ENCODE peak calls at places on chromosome X, in seven cellular contexts. C is cardiac muscle cell, D is colonic mucosa, M is tibial nerve, U is fibroblast of lung, J is PC-3, Q is Panc1. Z is an unnamed sample.

GRCh38 chrX:76159453-76159852 is 13.4 kb upstream of the PBDC1 start:
- DNase-seq in C (no peak), D (no peak), M (no peak), U (no peak), J (no peak), Q (no peak), Z (no peak)

GRCh38 chrX:68238568-68238967 is 194.7 kb downstream of the OPHN1 start:
- DNase-seq in C (no peak), D (no peak), M (no peak), U (no peak), J (peak; percentile 43), Q (no peak), Z (no peak)

GRCh38 chrX:24774650-24775049 is 80.9 kb downstream of the POLA1 start:
- DNase-seq in C (peak; percentile 14), D (no peak), M (no peak), U (no peak), J (peak; percentile 13), Q (no peak), Z (no peak)

GRCh38 chrX:133970021-133970550 is 15.3 kb downstream of the GPC3 start:
- DNase-seq in C (no peak), D (no peak), M (no peak), U (no peak), J (no peak), Q (no peak), Z (no peak)

GRCh38 chrX:75229774-75230173 is 44.1 kb upstream of the UPRT start:
- DNase-seq in C (no peak), D (no peak), M (no peak), U (no peak), J (no peak), Q (no peak), Z (no peak)

GRCh38 chrX:131264053-131264452 is 25.1 kb downstream of the IGSF1 start:
- DNase-seq in C (no peak), D (no peak), M (no peak), U (no peak), J (no peak), Q (no peak), Z (no peak)

GRCh38 chrX:100264200-100264599 is 145.9 kb downstream of the PCDH19 start:
- DNase-seq in C (no peak), D (no peak), M (no peak), U (no peak), J (no peak), Q (no peak), Z (no peak)

GRCh38 chrX:11567528-11568220 is 98.0 kb downstream of the ARHGAP6 start:
- DNase-seq in C (no peak), D (no peak), M (no peak), U (no peak), J (no peak), Q (no peak), Z (no peak)

GRCh38 chrX:133297284-133297683 is 79.1 kb upstream of the TFDP3 start:
- DNase-seq in C (peak; percentile 41), D (no peak), M (no peak), U (peak; percentile 64), J (peak; percentile 86), Q (no peak), Z (no peak)

GRCh38 chrX:3134316-3134715 is 93.0 kb downstream of the ARSF start:
- DNase-seq in C (no peak), D (no peak), M (no peak), U (no peak), J (no peak), Q (no peak), Z (no peak)

DNA sequence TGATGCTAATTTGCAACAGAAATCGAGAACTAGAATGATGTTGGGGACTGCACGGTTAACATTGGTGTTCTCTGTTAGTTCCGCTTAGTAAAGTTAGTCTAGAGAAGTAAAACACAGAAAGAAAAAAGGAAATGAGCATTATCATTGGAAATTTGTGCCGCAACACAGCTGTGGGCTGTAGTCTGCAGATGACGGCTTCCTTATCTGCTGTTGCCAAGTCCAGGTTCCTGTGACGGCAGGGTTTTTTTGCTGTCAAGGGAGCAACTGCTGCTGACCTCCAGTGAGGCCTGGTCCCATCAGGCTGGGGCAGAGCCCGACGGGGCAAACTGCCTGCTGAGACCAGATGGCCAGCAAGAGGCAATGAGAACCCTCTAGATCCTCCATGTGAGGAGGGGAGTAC is 38.9 kb upstream of the PHEX start:
- DNase-seq in C (peak; percentile 44), D (no peak), M (no peak), U (peak; percentile 24), J (no peak), Q (no peak), Z (no peak)
- H3K36me3 ChIP-seq in C (peaks cover 11% of the 10 kb centered on the region), D (no peaks in the 10 kb centered on the region), M (no peaks in the 10 kb centered on the region), U (no peaks in the 10 kb centered on the region), J (peaks cover 20% of the 10 kb centered on the region), Q (no peaks in the 10 kb centered on the region), Z (peaks cover 6% of the 10 kb centered on the region)

DNA sequence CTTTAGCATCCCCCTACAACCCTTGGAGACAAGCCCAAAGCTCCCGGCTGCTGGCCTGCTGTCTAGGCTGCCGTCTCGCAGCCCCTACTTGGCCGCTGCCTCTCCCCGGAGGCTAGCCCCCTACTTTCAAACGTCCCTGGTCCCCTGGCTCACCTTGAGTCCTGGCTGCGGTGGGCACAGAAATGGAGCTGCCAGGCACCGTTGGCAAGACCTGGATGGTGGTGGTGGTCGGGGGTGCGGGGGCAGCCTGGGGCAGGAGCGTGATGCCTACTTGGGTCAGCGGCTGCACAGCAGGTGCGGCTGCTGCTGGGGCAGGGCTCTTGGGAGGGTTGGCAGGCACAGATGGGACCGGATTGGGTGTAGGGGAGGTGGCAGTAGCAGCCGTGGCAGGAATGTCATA is 12.0 kb downstream of the HCFC1 start:
- DNase-seq in C (no peak), D (no peak), M (no peak), U (no peak), J (no peak), Q (no peak), Z (no peak)
- H3K36me3 ChIP-seq in C (no peaks in the 10 kb centered on the region), D (peaks cover 21% of the 10 kb centered on the region), M (peaks cover 4% of the 10 kb centered on the region), U (peaks cover 45% of the 10 kb centered on the region), J (peaks cover 38% of the 10 kb centered on the region), Q (peaks cover 10% of the 10 kb centered on the region), Z (no peaks in the 10 kb centered on the region)

GRCh38 chrX:118226060-118226428 is 109.4 kb upstream of the KLHL13 start:
- DNase-seq in C (peak; percentile 16), D (no peak), M (no peak), U (no peak), J (peak; percentile 45), Q (peak; percentile 10), Z (no peak)
- H3K36me3 ChIP-seq in C (no peaks in the 10 kb centered on the region), D (no peaks in the 10 kb centered on the region), M (no peaks in the 10 kb centered on the region), U (no peaks in the 10 kb centered on the region), J (no peaks in the 10 kb centered on the region), Q (no peaks in the 10 kb centered on the region), Z (no peaks in the 10 kb centered on the region)

GRCh38 chrX:71563921-71564320 is 14.3 kb upstream of the GCNA start:
- DNase-seq in C (no peak), D (no peak), M (no peak), U (no peak), J (no peak), Q (no peak), Z (no peak)

GRCh38 chrX:71556026-71556425 is 22.2 kb upstream of the GCNA start:
- DNase-seq in C (no peak), D (no peak), M (no peak), U (no peak), J (no peak), Q (no peak), Z (no peak)

GRCh38 chrX:71558920-71559319 is 19.3 kb upstream of the GCNA start:
- DNase-seq in C (no peak), D (no peak), M (no peak), U (no peak), J (no peak), Q (no peak), Z (no peak)
- H3K36me3 ChIP-seq in C (peaks cover 46% of the 10 kb centered on the region), D (peaks cover 5% of the 10 kb centered on the region), M (no peaks in the 10 kb centered on the region), U (peaks cover 2% of the 10 kb centered on the region), J (peaks cover 72% of the 10 kb centered on the region), Q (peaks cover 54% of the 10 kb centered on the region), Z (peaks cover 71% of the 10 kb centered on the region)

DNA sequence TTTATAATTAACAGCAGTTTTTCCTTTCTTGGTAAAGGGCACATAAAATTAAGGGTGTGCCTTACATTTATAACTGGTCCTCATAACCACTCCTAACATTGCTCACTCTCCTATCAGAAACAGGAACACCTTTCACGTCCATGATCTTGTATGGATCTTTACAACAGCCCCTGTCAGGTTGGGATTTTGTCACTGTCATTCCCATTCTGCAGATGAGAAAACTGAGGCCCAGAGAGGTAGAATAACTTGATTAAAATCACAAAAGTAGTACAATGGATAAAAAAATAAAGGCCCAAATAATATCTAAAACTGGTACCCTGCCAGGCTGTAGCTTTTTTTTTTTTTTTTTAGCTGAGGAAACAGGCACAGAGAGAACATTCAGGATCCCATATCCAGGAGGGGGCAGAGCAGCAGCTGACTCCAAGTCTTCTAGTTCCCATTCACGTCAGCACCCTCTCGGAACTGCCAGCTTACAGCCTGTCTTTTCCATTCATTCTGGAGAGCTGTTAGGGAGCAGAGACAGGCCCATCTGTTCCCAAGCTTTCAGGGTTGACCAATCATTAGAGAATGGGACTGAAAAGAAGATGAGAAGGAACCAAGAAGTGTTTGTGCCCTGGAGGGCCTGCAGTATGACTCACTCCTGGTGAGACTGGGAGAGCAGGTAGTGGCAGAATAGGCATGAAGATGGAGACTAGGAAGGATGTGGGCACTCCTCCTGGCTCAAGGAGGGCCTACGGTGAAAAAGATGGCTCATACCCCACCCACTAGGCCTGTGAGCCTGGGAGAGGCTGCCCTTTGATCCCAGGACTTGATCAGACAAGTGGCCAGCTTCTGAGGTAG is 7.3 kb downstream of the SUV39H1 start:
- DNase-seq in C (peak; percentile 15), D (peak; percentile 30), M (no peak), U (peak; percentile 17), J (peak; percentile 90), Q (no peak), Z (no peak)
- H3K36me3 ChIP-seq in C (no peaks in the 10 kb centered on the region), D (no peaks in the 10 kb centered on the region), M (no peaks in the 10 kb centered on the region), U (peaks cover 2% of the 10 kb centered on the region), J (peaks cover 32% of the 10 kb centered on the region), Q (peaks cover 4% of the 10 kb centered on the region), Z (no peaks in the 10 kb centered on the region)

GRCh38 chrX:107823456-107823855 is 2.2 kb upstream of the MID2 start:
- DNase-seq in C (peak; percentile 89), D (no peak), M (no peak), U (peak; percentile 91), J (peak; percentile 6), Q (no peak), Z (no peak)

GRCh38 chrX:107823042-107823441 is 2.6 kb upstream of the MID2 start:
- DNase-seq in C (no peak), D (no peak), M (no peak), U (no peak), J (peak; percentile 11), Q (no peak), Z (no peak)

DNA sequence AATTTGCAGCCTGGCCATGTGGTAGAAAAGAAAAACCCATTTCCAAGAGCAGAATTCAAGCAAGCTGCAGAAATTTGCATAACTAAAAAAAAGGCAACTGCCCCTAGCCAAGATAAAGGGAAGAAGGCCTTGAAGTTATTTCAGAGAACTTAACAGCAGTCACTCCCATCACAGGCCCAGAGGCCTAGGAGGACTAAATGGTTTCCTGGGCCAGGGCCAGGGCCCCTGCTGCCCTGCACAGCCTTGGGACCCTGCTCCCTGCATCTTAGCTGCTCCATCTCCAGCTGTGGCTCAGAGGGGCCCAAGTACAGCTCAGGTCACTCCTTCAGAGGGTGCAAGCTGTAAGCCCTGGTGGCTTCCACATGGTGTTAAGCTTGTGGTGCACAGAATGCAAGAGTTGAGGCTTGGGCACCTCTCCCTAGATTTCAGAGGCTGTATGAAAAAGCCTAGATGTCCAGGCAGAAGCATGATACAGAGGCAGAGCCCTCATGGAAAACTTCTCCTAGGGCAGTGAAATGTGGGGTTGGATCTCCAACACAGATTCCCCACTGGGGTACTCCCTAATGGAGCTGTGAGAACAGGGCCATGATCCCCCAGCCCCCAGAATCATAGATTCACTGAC is 6.7 kb upstream of the MID2 start:
- DNase-seq in C (no peak), D (no peak), M (no peak), U (no peak), J (no peak), Q (no peak), Z (no peak)
- H3K36me3 ChIP-seq in C (no peaks in the 10 kb centered on the region), D (no peaks in the 10 kb centered on the region), M (no peaks in the 10 kb centered on the region), U (no peaks in the 10 kb centered on the region), J (no peaks in the 10 kb centered on the region), Q (no peaks in the 10 kb centered on the region), Z (no peaks in the 10 kb centered on the region)

GRCh38 chrX:47563801-47564315 is 2.9 kb downstream of the ARAF start:
- DNase-seq in C (peak; percentile 47), D (no peak), M (no peak), U (no peak), J (peak; percentile 51), Q (no peak), Z (no peak)
- H3K36me3 ChIP-seq in C (peaks cover 4% of the 10 kb centered on the region), D (no peaks in the 10 kb centered on the region), M (no peaks in the 10 kb centered on the region), U (peaks cover 3% of the 10 kb centered on the region), J (peaks cover 37% of the 10 kb centered on the region), Q (no peaks in the 10 kb centered on the region), Z (no peaks in the 10 kb centered on the region)

Z was measured in vagina.